ENCODE peak calls at places on chromosomes 6 and 20, in nine cellular contexts. One of them, this sample, is unnamed.

GRCh38 chr6:134534708-134535149 is 216.8 kb upstream of the SGK1 start:
- DNase-seq in cardiac fibroblast: peak; percentile 54
- DNase-seq in A549: no peak
- DNase-seq in AG09309: no peak
- DNase-seq in dorsolateral prefrontal cortex: no peak
- DNase-seq in kidney epithelial cell: no peak
- DNase-seq in choroid plexus epithelial cell: peak; percentile 76
- DNase-seq in fibroblast of the aortic adventitia: peak; percentile 75
- DNase-seq in NB4: no peak
- DNase-seq in this sample: no peak

GRCh38 chr20:56995635-56996075 is 270.8 kb downstream of the BMP7 start:
- DNase-seq in cardiac fibroblast: no peak
- DNase-seq in A549: peak; percentile 45
- DNase-seq in AG09309: no peak
- DNase-seq in dorsolateral prefrontal cortex: no peak
- DNase-seq in kidney epithelial cell: no peak
- DNase-seq in choroid plexus epithelial cell: peak; percentile 41
- DNase-seq in fibroblast of the aortic adventitia: no peak
- DNase-seq in NB4: peak; percentile 52
- DNase-seq in this sample: no peak

GRCh38 chr6:83958250-83958685 is 75.3 kb upstream of the MRAP2 start:
- DNase-seq in cardiac fibroblast: no peak
- DNase-seq in A549: no peak
- DNase-seq in AG09309: no peak
- DNase-seq in dorsolateral prefrontal cortex: no peak
- DNase-seq in kidney epithelial cell: no peak
- DNase-seq in choroid plexus epithelial cell: peak; percentile 47
- DNase-seq in fibroblast of the aortic adventitia: peak; percentile 39
- DNase-seq in NB4: no peak
- DNase-seq in this sample: no peak

GRCh38 chr20:59144179-59144830 is 19.3 kb upstream of the ZNF831 start:
- DNase-seq in cardiac fibroblast: no peak
- DNase-seq in A549: no peak
- DNase-seq in AG09309: no peak
- DNase-seq in dorsolateral prefrontal cortex: no peak
- DNase-seq in kidney epithelial cell: no peak
- DNase-seq in choroid plexus epithelial cell: no peak
- DNase-seq in fibroblast of the aortic adventitia: no peak
- DNase-seq in NB4: peak; percentile 77
- DNase-seq in this sample: no peak

GRCh38 chr6:19873031-19873430 is 35.9 kb downstream of the ID4 start:
- DNase-seq in cardiac fibroblast: no peak
- DNase-seq in A549: no peak
- DNase-seq in AG09309: no peak
- DNase-seq in dorsolateral prefrontal cortex: no peak
- DNase-seq in kidney epithelial cell: no peak
- DNase-seq in choroid plexus epithelial cell: no peak
- DNase-seq in fibroblast of the aortic adventitia: no peak
- DNase-seq in NB4: peak; percentile 15
- DNase-seq in this sample: no peak

GRCh38 chr6:26121141-26122004 is 34.1 kb downstream of the HFE start:
- DNase-seq in cardiac fibroblast: no peak
- DNase-seq in A549: peak; percentile 29
- DNase-seq in AG09309: no peak
- DNase-seq in dorsolateral prefrontal cortex: no peak
- DNase-seq in kidney epithelial cell: peak; percentile 89
- DNase-seq in choroid plexus epithelial cell: peak; percentile 20
- DNase-seq in fibroblast of the aortic adventitia: no peak
- DNase-seq in NB4: no peak
- DNase-seq in this sample: no peak

GRCh38 chr6:154874684-154875594 is 120.2 kb upstream of the TIAM2 start:
- DNase-seq in cardiac fibroblast: no peak
- DNase-seq in A549: no peak
- DNase-seq in AG09309: no peak
- DNase-seq in dorsolateral prefrontal cortex: no peak
- DNase-seq in kidney epithelial cell: no peak
- DNase-seq in choroid plexus epithelial cell: peak; percentile 29
- DNase-seq in fibroblast of the aortic adventitia: no peak
- DNase-seq in NB4: no peak
- DNase-seq in this sample: no peak

GRCh38 chr20:63214514-63214913 is 1.4 kb downstream of the YTHDF1 start:
- DNase-seq in cardiac fibroblast: no peak
- DNase-seq in A549: no peak
- DNase-seq in AG09309: no peak
- DNase-seq in dorsolateral prefrontal cortex: no peak
- DNase-seq in kidney epithelial cell: no peak
- DNase-seq in choroid plexus epithelial cell: no peak
- DNase-seq in fibroblast of the aortic adventitia: no peak
- DNase-seq in NB4: no peak
- DNase-seq in this sample: no peak

GRCh38 chr20:21291026-21291425 is 12.1 kb upstream of the XRN2 start:
- DNase-seq in cardiac fibroblast: no peak
- DNase-seq in A549: no peak
- DNase-seq in AG09309: no peak
- DNase-seq in dorsolateral prefrontal cortex: no peak
- DNase-seq in kidney epithelial cell: no peak
- DNase-seq in choroid plexus epithelial cell: no peak
- DNase-seq in fibroblast of the aortic adventitia: peak; percentile 28
- DNase-seq in NB4: no peak
- DNase-seq in this sample: no peak

GRCh38 chr6:105191351-105191750 is 11.5 kb upstream of the POPDC3 start:
- DNase-seq in cardiac fibroblast: no peak
- DNase-seq in A549: no peak
- DNase-seq in AG09309: no peak
- DNase-seq in dorsolateral prefrontal cortex: no peak
- DNase-seq in kidney epithelial cell: no peak
- DNase-seq in choroid plexus epithelial cell: peak; percentile 39
- DNase-seq in fibroblast of the aortic adventitia: no peak
- DNase-seq in NB4: no peak
- DNase-seq in this sample: no peak

GRCh38 chr20:46546936-46547335 is 3.5 kb downstream of the OCSTAMP start:
- DNase-seq in cardiac fibroblast: no peak
- DNase-seq in A549: no peak
- DNase-seq in AG09309: no peak
- DNase-seq in dorsolateral prefrontal cortex: no peak
- DNase-seq in kidney epithelial cell: no peak
- DNase-seq in choroid plexus epithelial cell: no peak
- DNase-seq in fibroblast of the aortic adventitia: no peak
- DNase-seq in NB4: no peak
- DNase-seq in this sample: no peak

GRCh38 chr6:77463308-77463880 is at the start of gene HTR1B:
- DNase-seq in cardiac fibroblast: no peak
- DNase-seq in A549: no peak
- DNase-seq in AG09309: no peak
- DNase-seq in dorsolateral prefrontal cortex: no peak
- DNase-seq in kidney epithelial cell: no peak
- DNase-seq in choroid plexus epithelial cell: peak; percentile 64
- DNase-seq in fibroblast of the aortic adventitia: no peak
- DNase-seq in NB4: no peak
- DNase-seq in this sample: no peak

GRCh38 chr6:127547215-127547614 is 28.1 kb upstream of the MTCL3 start:
- DNase-seq in cardiac fibroblast: peak; percentile 12
- DNase-seq in A549: no peak
- DNase-seq in AG09309: no peak
- DNase-seq in dorsolateral prefrontal cortex: no peak
- DNase-seq in kidney epithelial cell: no peak
- DNase-seq in choroid plexus epithelial cell: peak; percentile 30
- DNase-seq in fibroblast of the aortic adventitia: no peak
- DNase-seq in NB4: peak; percentile 21
- DNase-seq in this sample: no peak

GRCh38 chr20:9454781-9455180 is 59.6 kb upstream of the LAMP5 start:
- DNase-seq in cardiac fibroblast: no peak
- DNase-seq in A549: no peak
- DNase-seq in AG09309: no peak
- DNase-seq in dorsolateral prefrontal cortex: no peak
- DNase-seq in kidney epithelial cell: no peak
- DNase-seq in choroid plexus epithelial cell: peak; percentile 14
- DNase-seq in fibroblast of the aortic adventitia: no peak
- DNase-seq in NB4: no peak
- DNase-seq in this sample: no peak

GRCh38 chr20:9457055-9457454 is 57.3 kb upstream of the LAMP5 start:
- DNase-seq in cardiac fibroblast: no peak
- DNase-seq in A549: no peak
- DNase-seq in AG09309: no peak
- DNase-seq in dorsolateral prefrontal cortex: no peak
- DNase-seq in kidney epithelial cell: no peak
- DNase-seq in choroid plexus epithelial cell: no peak
- DNase-seq in fibroblast of the aortic adventitia: no peak
- DNase-seq in NB4: no peak
- DNase-seq in this sample: no peak

GRCh38 chr20:9460518-9460917 is 53.9 kb upstream of the LAMP5 start:
- DNase-seq in cardiac fibroblast: peak; percentile 44
- DNase-seq in A549: peak; percentile 4
- DNase-seq in AG09309: no peak
- DNase-seq in dorsolateral prefrontal cortex: no peak
- DNase-seq in kidney epithelial cell: peak; percentile 19
- DNase-seq in choroid plexus epithelial cell: peak; percentile 52
- DNase-seq in fibroblast of the aortic adventitia: peak; percentile 34
- DNase-seq in NB4: no peak
- DNase-seq in this sample: no peak

DNA sequence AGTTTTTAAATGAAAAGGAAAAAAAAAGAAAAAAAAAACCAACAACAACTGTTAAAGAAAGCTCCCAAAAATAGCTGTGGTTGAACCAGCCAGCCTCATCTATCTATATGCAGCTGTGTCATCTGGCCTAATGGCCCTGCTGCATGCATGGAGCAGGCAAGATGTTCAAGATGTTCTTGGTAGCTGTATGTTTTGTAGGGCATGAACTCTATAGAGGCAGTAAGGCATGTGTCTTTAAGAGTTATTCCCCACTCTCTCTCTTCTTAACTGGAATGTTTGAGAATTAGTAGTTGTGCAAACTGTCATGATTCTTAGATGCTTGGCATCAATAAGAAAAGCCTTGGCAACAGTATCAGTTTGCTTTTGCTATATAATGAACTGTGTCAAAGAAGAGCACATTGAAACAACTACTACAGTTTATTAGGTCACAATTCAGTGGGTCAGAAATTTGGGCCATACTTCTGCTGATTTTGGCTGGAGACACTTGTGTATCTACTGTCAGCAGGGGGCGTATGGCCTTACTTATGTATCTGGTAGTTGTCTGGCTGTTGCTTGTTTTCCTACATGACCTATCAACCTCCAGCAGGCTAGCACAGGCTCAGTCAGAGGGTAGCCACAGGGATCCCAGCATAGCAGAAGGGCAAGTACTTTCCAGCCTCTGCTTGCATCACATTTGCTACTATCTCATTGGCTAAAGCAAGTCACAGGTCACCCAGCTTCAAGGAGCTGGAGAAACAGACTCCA is 56.1 kb upstream of the LAMP5 start:
- DNase-seq in cardiac fibroblast: peak; percentile 5
- DNase-seq in A549: peak; percentile 4
- DNase-seq in AG09309: no peak
- DNase-seq in dorsolateral prefrontal cortex: no peak
- DNase-seq in kidney epithelial cell: no peak
- DNase-seq in choroid plexus epithelial cell: peak; percentile 84
- DNase-seq in fibroblast of the aortic adventitia: no peak
- DNase-seq in NB4: peak; percentile 50
- DNase-seq in this sample: peak; percentile 31
- TF ChIP-seq CTCF in cardiac fibroblast: peak; percentile 21
- TF ChIP-seq CTCF in A549: no peak
- TF ChIP-seq CTCF in AG09309: peak; percentile 37
- TF ChIP-seq CTCF in dorsolateral prefrontal cortex: no peak
- TF ChIP-seq CTCF in kidney epithelial cell: peak; percentile 24
- TF ChIP-seq CTCF in choroid plexus epithelial cell: peak; percentile 52
- TF ChIP-seq CTCF in fibroblast of the aortic adventitia: no peak
- TF ChIP-seq CTCF in NB4: peak; percentile 57
- TF ChIP-seq CTCF in this sample: peak; percentile 19

GRCh38 chr6:36769161-36769675 is 70.0 kb downstream of the CPNE5 start:
- DNase-seq in cardiac fibroblast: peak; percentile 37
- DNase-seq in A549: no peak
- DNase-seq in AG09309: no peak
- DNase-seq in dorsolateral prefrontal cortex: no peak
- DNase-seq in kidney epithelial cell: no peak
- DNase-seq in choroid plexus epithelial cell: no peak
- DNase-seq in fibroblast of the aortic adventitia: no peak
- DNase-seq in NB4: peak; percentile 89
- DNase-seq in this sample: no peak
- H3K4me3 ChIP-seq in cardiac fibroblast: no peak overlapping the region
- H3K4me3 ChIP-seq in A549: no peak overlapping the region
- H3K4me3 ChIP-seq in AG09309: no peak overlapping the region
- H3K4me3 ChIP-seq in dorsolateral prefrontal cortex: no peak overlapping the region
- H3K4me3 ChIP-seq in kidney epithelial cell: no peak overlapping the region
- H3K4me3 ChIP-seq in choroid plexus epithelial cell: no peak overlapping the region
- H3K4me3 ChIP-seq in fibroblast of the aortic adventitia: no peak overlapping the region
- H3K4me3 ChIP-seq in NB4: no peak overlapping the region
- H3K4me3 ChIP-seq in this sample: no peak overlapping the region

GRCh38 chr20:3168079-3168828 is 5.1 kb downstream of the LZTS3 start:
- DNase-seq in cardiac fibroblast: no peak
- DNase-seq in A549: no peak
- DNase-seq in AG09309: no peak
- DNase-seq in dorsolateral prefrontal cortex: no peak
- DNase-seq in kidney epithelial cell: no peak
- DNase-seq in choroid plexus epithelial cell: no peak
- DNase-seq in fibroblast of the aortic adventitia: no peak
- DNase-seq in NB4: no peak
- DNase-seq in this sample: no peak
- TF ChIP-seq CTCF in cardiac fibroblast: no peak
- TF ChIP-seq CTCF in A549: no peak
- TF ChIP-seq CTCF in AG09309: no peak
- TF ChIP-seq CTCF in dorsolateral prefrontal cortex: no peak
- TF ChIP-seq CTCF in kidney epithelial cell: peak; percentile 16
- TF ChIP-seq CTCF in choroid plexus epithelial cell: no peak
- TF ChIP-seq CTCF in fibroblast of the aortic adventitia: no peak
- TF ChIP-seq CTCF in NB4: no peak
- TF ChIP-seq CTCF in this sample: no peak

DNA sequence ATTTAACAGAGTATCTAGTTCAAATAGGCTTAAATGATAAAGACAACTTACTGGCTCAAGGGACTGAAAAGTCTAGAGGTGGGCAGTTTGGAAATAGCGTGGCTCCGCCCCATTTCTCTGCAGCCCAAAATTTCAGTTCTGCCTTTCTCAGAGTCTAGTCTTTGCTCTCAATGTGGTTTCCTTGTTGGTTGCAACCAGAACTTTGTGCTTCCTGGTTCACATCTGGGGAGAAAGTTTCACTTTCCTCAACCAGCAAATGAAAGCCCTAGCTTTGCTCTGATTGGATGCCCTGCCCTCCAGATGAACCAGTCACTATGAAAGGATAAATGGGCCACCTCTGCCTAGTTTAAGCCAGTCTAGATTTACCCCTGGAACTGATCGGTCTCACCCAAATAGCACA is 14.9 kb downstream of the SYCP2L start:
- DNase-seq in cardiac fibroblast: no peak
- DNase-seq in A549: no peak
- DNase-seq in AG09309: no peak
- DNase-seq in dorsolateral prefrontal cortex: no peak
- DNase-seq in kidney epithelial cell: no peak
- DNase-seq in choroid plexus epithelial cell: no peak
- DNase-seq in fibroblast of the aortic adventitia: no peak
- DNase-seq in NB4: peak; percentile 83
- DNase-seq in this sample: no peak
- H3K4me3 ChIP-seq in cardiac fibroblast: no peak overlapping the region
- H3K4me3 ChIP-seq in A549: no peak overlapping the region
- H3K4me3 ChIP-seq in AG09309: no peak overlapping the region
- H3K4me3 ChIP-seq in dorsolateral prefrontal cortex: no peak overlapping the region
- H3K4me3 ChIP-seq in kidney epithelial cell: no peak overlapping the region
- H3K4me3 ChIP-seq in choroid plexus epithelial cell: no peak overlapping the region
- H3K4me3 ChIP-seq in fibroblast of the aortic adventitia: no peak overlapping the region
- H3K4me3 ChIP-seq in NB4: no peak overlapping the region
- H3K4me3 ChIP-seq in this sample: no peak overlapping the region

GRCh38 chr6:30259140-30260035 is 46.2 kb upstream of the TRIM26 start:
- DNase-seq in cardiac fibroblast: peak; percentile 76
- DNase-seq in A549: peak; percentile 75
- DNase-seq in AG09309: peak; percentile 34
- DNase-seq in dorsolateral prefrontal cortex: peak; percentile 55
- DNase-seq in kidney epithelial cell: peak; percentile 42
- DNase-seq in choroid plexus epithelial cell: peak; percentile 78
- DNase-seq in fibroblast of the aortic adventitia: peak; percentile 79
- DNase-seq in NB4: no peak
- DNase-seq in this sample: no peak
- TF ChIP-seq CTCF in cardiac fibroblast: peak; percentile 48
- TF ChIP-seq CTCF in A549: peak; percentile 29
- TF ChIP-seq CTCF in AG09309: peak; percentile 48
- TF ChIP-seq CTCF in dorsolateral prefrontal cortex: peak; percentile 12
- TF ChIP-seq CTCF in kidney epithelial cell: peak; percentile 36
- TF ChIP-seq CTCF in choroid plexus epithelial cell: peak; percentile 55
- TF ChIP-seq CTCF in fibroblast of the aortic adventitia: peak; percentile 50
- TF ChIP-seq CTCF in NB4: no peak
- TF ChIP-seq CTCF in this sample: peak; percentile 52